ENCODE peak calls at places on chromosomes 5 and 9, in six cellular contexts. One of them, this sample, is unnamed. For H3K9me3, the result is how much of the 10 kb centered on the place peaks cover.

GRCh38 chr5:125198270-125198974 is 452.0 kb upstream of the ZNF608 start:
- DNase-seq in MM.1S: peak
- DNase-seq in CD8-positive, alpha-beta T cell: no peak
- DNase-seq in body of pancreas: peak
- DNase-seq in transverse colon: peak
- DNase-seq in aorta: peak
- DNase-seq in this sample: no peak

GRCh38 chr5:172910828-172911627 is 48.2 kb upstream of the RPL26L1 start:
- DNase-seq in MM.1S: no peak
- DNase-seq in CD8-positive, alpha-beta T cell: no peak
- DNase-seq in body of pancreas: peak
- DNase-seq in transverse colon: peak
- DNase-seq in aorta: peak
- DNase-seq in this sample: no peak

GRCh38 chr5:147391781-147392180 is 118.1 kb downstream of the DPYSL3 start:
- DNase-seq in MM.1S: peak
- DNase-seq in CD8-positive, alpha-beta T cell: no peak
- DNase-seq in body of pancreas: peak
- DNase-seq in transverse colon: peak
- DNase-seq in aorta: peak
- DNase-seq in this sample: no peak

GRCh38 chr5:132491368-132492364 is 1.1 kb upstream of the IRF1 start:
- DNase-seq in MM.1S: no peak
- DNase-seq in CD8-positive, alpha-beta T cell: peak
- DNase-seq in body of pancreas: peak
- DNase-seq in transverse colon: peak
- DNase-seq in aorta: no peak
- DNase-seq in this sample: no peak

GRCh38 chr5:116575635-116576042 is 1.0 kb upstream of the SEMA6A start:
- DNase-seq in MM.1S: no peak
- DNase-seq in CD8-positive, alpha-beta T cell: no peak
- DNase-seq in body of pancreas: peak
- DNase-seq in transverse colon: peak
- DNase-seq in aorta: no peak
- DNase-seq in this sample: no peak

GRCh38 chr5:132090107-132090506 is 16.5 kb downstream of the CSF2 start:
- DNase-seq in MM.1S: peak
- DNase-seq in CD8-positive, alpha-beta T cell: no peak
- DNase-seq in body of pancreas: no peak
- DNase-seq in transverse colon: no peak
- DNase-seq in aorta: no peak
- DNase-seq in this sample: no peak

GRCh38 chr9:92986175-92987110 is 39.1 kb downstream of the FGD3 start:
- DNase-seq in MM.1S: peak
- DNase-seq in CD8-positive, alpha-beta T cell: peak
- DNase-seq in body of pancreas: peak
- DNase-seq in transverse colon: no peak
- DNase-seq in aorta: no peak
- DNase-seq in this sample: no peak

GRCh38 chr5:174601937-174602336 is 122.4 kb upstream of the MSX2 start:
- DNase-seq in MM.1S: no peak
- DNase-seq in CD8-positive, alpha-beta T cell: no peak
- DNase-seq in body of pancreas: no peak
- DNase-seq in transverse colon: no peak
- DNase-seq in aorta: no peak
- DNase-seq in this sample: no peak

GRCh38 chr5:140113180-140113698 is 670 bp upstream of the PURA start:
- DNase-seq in MM.1S: no peak
- DNase-seq in CD8-positive, alpha-beta T cell: no peak
- DNase-seq in body of pancreas: no peak
- DNase-seq in transverse colon: peak
- DNase-seq in aorta: peak
- DNase-seq in this sample: peak

GRCh38 chr5:176157656-176158055 is 80.6 kb upstream of the SIMC1 start:
- DNase-seq in MM.1S: no peak
- DNase-seq in CD8-positive, alpha-beta T cell: no peak
- DNase-seq in body of pancreas: no peak
- DNase-seq in transverse colon: no peak
- DNase-seq in aorta: no peak
- DNase-seq in this sample: no peak

GRCh38 chr5:68802430-68802829 is 291.4 kb upstream of the SLC30A5 start:
- DNase-seq in MM.1S: no peak
- DNase-seq in CD8-positive, alpha-beta T cell: no peak
- DNase-seq in body of pancreas: no peak
- DNase-seq in transverse colon: no peak
- DNase-seq in aorta: no peak
- DNase-seq in this sample: no peak

GRCh38 chr9:95018099-95018927 is 291.8 kb downstream of the AOPEP start:
- DNase-seq in MM.1S: no peak
- DNase-seq in CD8-positive, alpha-beta T cell: no peak
- DNase-seq in body of pancreas: peak
- DNase-seq in transverse colon: no peak
- DNase-seq in aorta: no peak
- DNase-seq in this sample: no peak

DNA sequence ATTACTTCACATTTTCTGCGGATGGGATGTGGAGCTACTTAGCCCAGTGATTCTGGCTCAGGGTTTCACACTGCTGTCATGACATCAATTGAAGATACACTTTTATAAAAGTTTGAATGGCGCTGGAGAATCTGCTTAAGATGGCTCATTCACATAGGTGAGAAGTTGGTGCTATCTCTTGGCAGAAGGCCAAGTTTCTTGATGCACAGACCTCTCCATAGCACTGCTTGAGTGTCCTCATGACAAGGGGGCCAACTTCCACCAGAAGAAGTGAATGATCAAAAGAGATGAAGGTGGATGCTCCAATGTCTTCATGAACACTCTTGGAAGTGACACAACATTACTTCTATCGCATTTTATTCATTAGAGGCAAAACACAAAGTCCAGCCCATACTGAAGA is 403.7 kb upstream of the CCNG1 start:
- DNase-seq in MM.1S: no peak
- DNase-seq in CD8-positive, alpha-beta T cell: no peak
- DNase-seq in body of pancreas: no peak
- DNase-seq in transverse colon: no peak
- DNase-seq in aorta: no peak
- DNase-seq in this sample: no peak
- H3K9me3 ChIP-seq in MM.1S: under half
- H3K9me3 ChIP-seq in CD8-positive, alpha-beta T cell: under half
- H3K9me3 ChIP-seq in body of pancreas: under half
- H3K9me3 ChIP-seq in transverse colon: under half
- H3K9me3 ChIP-seq in aorta: under half
- H3K9me3 ChIP-seq in this sample: under half

DNA sequence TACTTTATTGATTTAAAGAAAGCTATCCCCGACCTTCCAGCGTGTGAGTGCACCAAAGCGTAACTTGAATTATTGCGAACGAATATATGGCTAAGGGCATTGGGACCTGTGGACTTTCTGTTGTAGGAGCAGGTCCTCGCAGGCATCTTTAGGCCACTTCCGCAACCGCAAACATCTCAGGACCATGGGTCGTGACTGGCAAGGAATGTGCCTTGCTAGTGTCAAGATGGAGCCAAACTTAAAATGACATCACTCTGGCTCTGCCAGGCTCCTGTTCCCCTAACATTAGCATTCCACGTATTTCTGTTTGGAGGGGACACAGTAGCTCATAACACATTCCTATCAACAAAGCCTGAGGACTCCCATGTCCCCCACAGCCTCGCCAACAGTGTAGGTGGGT is 44.1 kb upstream of the OLFM1 start:
- DNase-seq in MM.1S: no peak
- DNase-seq in CD8-positive, alpha-beta T cell: no peak
- DNase-seq in body of pancreas: no peak
- DNase-seq in transverse colon: no peak
- DNase-seq in aorta: no peak
- DNase-seq in this sample: no peak
- H3K9me3 ChIP-seq in MM.1S: under half
- H3K9me3 ChIP-seq in CD8-positive, alpha-beta T cell: under half
- H3K9me3 ChIP-seq in body of pancreas: under half
- H3K9me3 ChIP-seq in transverse colon: under half
- H3K9me3 ChIP-seq in aorta: under half
- H3K9me3 ChIP-seq in this sample: under half

GRCh38 chr9:40925149-40925548 is 203.3 kb downstream of the FOXD4L6 start:
- DNase-seq in MM.1S: no peak
- DNase-seq in CD8-positive, alpha-beta T cell: no peak
- DNase-seq in body of pancreas: no peak
- DNase-seq in transverse colon: no peak
- DNase-seq in aorta: no peak
- DNase-seq in this sample: no peak

GRCh38 chr9:40927260-40927631 is 201.2 kb downstream of the FOXD4L6 start:
- DNase-seq in MM.1S: no peak
- DNase-seq in CD8-positive, alpha-beta T cell: no peak
- DNase-seq in body of pancreas: no peak
- DNase-seq in transverse colon: no peak
- DNase-seq in aorta: no peak
- DNase-seq in this sample: no peak

GRCh38 chr9:40928803-40929487 is 199.5 kb downstream of the FOXD4L6 start:
- DNase-seq in MM.1S: no peak
- DNase-seq in CD8-positive, alpha-beta T cell: no peak
- DNase-seq in body of pancreas: no peak
- DNase-seq in transverse colon: no peak
- DNase-seq in aorta: no peak
- DNase-seq in this sample: no peak

GRCh38 chr9:40927851-40928802 is 200.4 kb downstream of the FOXD4L6 start:
- DNase-seq in MM.1S: no peak
- DNase-seq in CD8-positive, alpha-beta T cell: no peak
- DNase-seq in body of pancreas: no peak
- DNase-seq in transverse colon: no peak
- DNase-seq in aorta: no peak
- DNase-seq in this sample: no peak

DNA sequence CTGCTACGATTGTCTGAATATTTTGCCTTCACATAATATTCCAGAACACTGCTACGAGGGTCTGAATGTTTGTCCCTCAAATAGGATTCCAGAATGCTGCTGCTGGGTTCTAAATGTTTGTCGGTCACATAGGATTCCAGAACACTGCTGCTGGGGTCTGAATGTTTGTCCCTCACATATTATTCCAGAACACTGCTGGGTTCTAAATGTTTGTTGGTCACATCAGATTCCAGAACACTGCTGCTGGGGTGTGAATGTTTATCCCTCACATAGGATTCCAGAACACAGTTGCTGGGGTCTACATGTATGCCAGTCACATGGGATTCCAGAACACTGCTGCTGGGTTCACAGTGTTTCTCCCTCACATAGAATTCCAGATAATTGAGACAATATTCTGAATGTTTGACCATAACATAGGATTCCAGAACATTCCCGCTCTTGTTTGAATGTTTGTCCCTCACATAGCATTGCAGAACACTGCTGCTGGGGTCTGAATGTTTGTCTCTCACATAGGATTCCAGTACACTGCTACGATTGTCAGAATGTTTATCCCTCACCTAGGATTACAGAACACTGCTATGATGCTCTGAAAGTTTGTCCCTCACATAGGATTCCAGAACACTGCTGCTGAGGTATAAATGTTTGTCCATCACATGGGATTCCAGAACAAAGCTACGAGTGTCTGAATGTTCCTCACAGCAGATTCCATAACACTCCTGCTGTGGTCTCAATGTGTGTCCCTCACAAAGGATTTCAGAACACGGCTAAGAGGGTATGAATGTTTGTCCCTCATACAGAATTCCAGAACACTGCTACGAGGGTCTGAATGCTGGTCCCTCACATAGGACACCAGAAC is 201.8 kb downstream of the FOXD4L6 start:
- DNase-seq in MM.1S: no peak
- DNase-seq in CD8-positive, alpha-beta T cell: no peak
- DNase-seq in body of pancreas: no peak
- DNase-seq in transverse colon: no peak
- DNase-seq in aorta: no peak
- DNase-seq in this sample: no peak
- H3K9me3 ChIP-seq in MM.1S: under half
- H3K9me3 ChIP-seq in CD8-positive, alpha-beta T cell: half or more
- H3K9me3 ChIP-seq in body of pancreas: under half
- H3K9me3 ChIP-seq in transverse colon: under half
- H3K9me3 ChIP-seq in aorta: under half
- H3K9me3 ChIP-seq in this sample: half or more

GRCh38 chr9:103530934-103531333 is 535.8 kb downstream of the CYLC2 start:
- DNase-seq in MM.1S: no peak
- DNase-seq in CD8-positive, alpha-beta T cell: no peak
- DNase-seq in body of pancreas: no peak
- DNase-seq in transverse colon: no peak
- DNase-seq in aorta: no peak
- DNase-seq in this sample: no peak

GRCh38 chr9:103537426-103537825 is 542.3 kb downstream of the CYLC2 start:
- DNase-seq in MM.1S: peak
- DNase-seq in CD8-positive, alpha-beta T cell: no peak
- DNase-seq in body of pancreas: no peak
- DNase-seq in transverse colon: no peak
- DNase-seq in aorta: no peak
- DNase-seq in this sample: no peak

GRCh38 chr9:103533318-103533717 is 538.2 kb downstream of the CYLC2 start:
- DNase-seq in MM.1S: no peak
- DNase-seq in CD8-positive, alpha-beta T cell: no peak
- DNase-seq in body of pancreas: no peak
- DNase-seq in transverse colon: no peak
- DNase-seq in aorta: no peak
- DNase-seq in this sample: no peak
- H3K9me3 ChIP-seq in MM.1S: under half
- H3K9me3 ChIP-seq in CD8-positive, alpha-beta T cell: under half
- H3K9me3 ChIP-seq in body of pancreas: under half
- H3K9me3 ChIP-seq in transverse colon: under half
- H3K9me3 ChIP-seq in aorta: under half
- H3K9me3 ChIP-seq in this sample: under half

DNA sequence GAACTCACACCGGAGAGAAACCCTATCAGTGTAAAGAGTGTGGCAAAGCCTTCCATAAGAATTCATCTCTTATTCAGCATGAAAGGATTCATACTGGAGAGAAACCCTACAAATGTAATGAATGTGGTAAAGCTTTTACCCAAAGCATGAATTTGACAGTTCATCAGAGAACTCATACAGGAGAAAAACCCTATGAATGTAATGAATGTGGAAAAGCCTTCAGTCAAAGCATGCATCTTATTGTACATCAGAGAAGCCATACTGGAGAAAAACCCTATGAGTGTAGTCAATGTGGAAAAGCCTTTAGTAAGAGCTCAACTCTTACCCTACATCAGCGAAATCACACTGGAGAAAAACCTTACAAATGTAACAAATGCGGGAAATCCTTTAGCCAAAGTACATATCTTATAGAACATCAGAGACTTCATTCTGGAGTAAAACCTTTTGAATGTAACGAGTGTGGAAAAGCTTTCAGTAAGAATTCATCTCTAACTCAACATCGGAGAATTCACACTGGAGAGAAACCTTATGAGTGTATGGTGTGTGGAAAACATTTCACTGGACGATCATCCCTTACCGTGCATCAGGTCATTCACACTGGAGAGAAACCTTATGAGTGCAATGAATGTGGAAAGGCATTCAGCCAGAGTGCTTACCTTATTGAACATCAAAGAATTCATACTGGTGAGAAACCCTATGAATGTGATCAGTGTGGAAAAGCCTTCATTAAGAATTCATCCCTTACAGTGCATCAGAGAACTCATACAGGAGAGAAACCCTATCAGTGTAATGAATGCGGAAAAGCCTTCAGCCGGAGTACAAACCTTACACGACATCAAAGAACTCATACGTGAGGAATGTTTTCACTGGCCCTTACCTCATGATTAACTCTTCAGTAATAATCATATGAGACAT is 8.9 kb upstream of the ZNF454 start:
- DNase-seq in MM.1S: no peak
- DNase-seq in CD8-positive, alpha-beta T cell: no peak
- DNase-seq in body of pancreas: no peak
- DNase-seq in transverse colon: no peak
- DNase-seq in aorta: no peak
- DNase-seq in this sample: no peak
- H3K9me3 ChIP-seq in MM.1S: under half
- H3K9me3 ChIP-seq in CD8-positive, alpha-beta T cell: half or more
- H3K9me3 ChIP-seq in body of pancreas: under half
- H3K9me3 ChIP-seq in transverse colon: half or more
- H3K9me3 ChIP-seq in aorta: under half
- H3K9me3 ChIP-seq in this sample: half or more

This sample was measured in T-helper 17 cell.